ENCODE peak calls at places on chromosomes 11 and 22, in eight cellular contexts. F is AG10803, I is astrocyte of the spinal cord, R is foreskin fibroblast, W is AG09309, X is AG04450, T is PC-9, U is mucosa of descending colon. V is an unnamed sample.
A peak's percentile ranks its signal among the peaks of the same experiment; 100 is the strongest.

GRCh38 chr11:33321483-33321882 is 64.3 kb downstream of the HIPK3 start:
- DNase-seq in F (no peak), I (no peak), R (no peak), W (no peak), X (no peak), T (no peak), U (no peak), V (no peak)

GRCh38 chr11:111836766-111837165 is 34.6 kb downstream of the ALG9 start:
- DNase-seq in F (no peak), I (peak; percentile 67), R (no peak), W (no peak), X (no peak), T (no peak), U (no peak), V (no peak)

GRCh38 chr11:20601221-20601914 is 2.0 kb downstream of the SLC6A5 start:
- DNase-seq in F (no peak), I (no peak), R (no peak), W (no peak), X (no peak), T (no peak), U (no peak), V (no peak)

GRCh38 chr11:27295928-27296327 is 67.1 kb downstream of the CCDC34 start:
- DNase-seq in F (no peak), I (no peak), R (no peak), W (no peak), X (no peak), T (no peak), U (no peak), V (no peak)

GRCh38 chr22:19567383-19568009 is 43.3 kb upstream of the CLDN5 start:
- DNase-seq in F (no peak), I (no peak), R (no peak), W (no peak), X (no peak), T (no peak), U (no peak), V (no peak)

GRCh38 chr11:32949739-32950138 is 57.1 kb downstream of the QSER1 start:
- DNase-seq in F (no peak), I (no peak), R (no peak), W (no peak), X (no peak), T (no peak), U (no peak), V (no peak)

GRCh38 chr22:30040499-30041055 is 39.7 kb upstream of the HORMAD2 start:
- DNase-seq in F (no peak), I (no peak), R (no peak), W (no peak), X (no peak), T (no peak), U (no peak), V (no peak)

GRCh38 chr22:42176271-42176670 is 45.7 kb upstream of the CYP2D6 start:
- DNase-seq in F (no peak), I (no peak), R (no peak), W (no peak), X (no peak), T (no peak), U (no peak), V (no peak)

GRCh38 chr22:42910221-42910942 is 53.3 kb upstream of the ARFGAP3 start:
- DNase-seq in F (no peak), I (no peak), R (no peak), W (no peak), X (no peak), T (no peak), U (no peak), V (no peak)

GRCh38 chr22:35961480-35961902 is 67.1 kb downstream of the RBFOX2 start:
- DNase-seq in F (peak; percentile 82), I (peak; percentile 82), R (peak; percentile 84), W (no peak), X (peak; percentile 55), T (no peak), U (no peak), V (peak; percentile 65)

GRCh38 chr11:33248416-33248957 is 8.7 kb upstream of the HIPK3 start:
- DNase-seq in F (peak; percentile 86), I (no peak), R (no peak), W (peak; percentile 69), X (peak; percentile 20), T (no peak), U (no peak), V (no peak)

GRCh38 chr22:49577168-49578060 is 250.3 kb downstream of the BRD1 start:
- DNase-seq in F (no peak), I (no peak), R (no peak), W (no peak), X (no peak), T (no peak), U (no peak), V (no peak)

GRCh38 chr11:44300881-44301855 is 8.8 kb downstream of the ALX4 start:
- DNase-seq in F (peak; percentile 49), I (no peak), R (no peak), W (peak; percentile 18), X (no peak), T (peak; percentile 61), U (no peak), V (no peak)

GRCh38 chr22:42688914-42689275 is 31.8 kb downstream of the A4GALT start:
- DNase-seq in F (no peak), I (no peak), R (no peak), W (no peak), X (no peak), T (no peak), U (peak; percentile 55), V (peak; percentile 67)

GRCh38 chr11:116931206-116931953 is 94.0 kb upstream of the APOA1 start:
- DNase-seq in F (peak; percentile 43), I (no peak), R (no peak), W (no peak), X (no peak), T (peak; percentile 70), U (no peak), V (no peak)

GRCh38 chr22:42814215-42814614 is 42.9 kb downstream of the ARFGAP3 start:
- DNase-seq in F (no peak), I (no peak), R (no peak), W (no peak), X (no peak), T (no peak), U (no peak), V (no peak)

GRCh38 chr22:41302016-41302767 is 867 bp downstream of the ZC3H7B start:
- DNase-seq in F (no peak), I (no peak), R (no peak), W (no peak), X (no peak), T (no peak), U (no peak), V (no peak)

GRCh38 chr11:61718046-61718531 is 34.3 kb upstream of the MYRF start:
- DNase-seq in F (no peak), I (no peak), R (no peak), W (no peak), X (no peak), T (no peak), U (no peak), V (no peak)
- H3K4me3 ChIP-seq in F (peak overlapping the region; percentile 60), I (peak overlapping the region; percentile 42), R (peak overlapping the region; percentile 51), W (peak overlapping the region; percentile 52), X (peak overlapping the region; percentile 65), T (no peak overlapping the region), U (no peak overlapping the region), V (peak overlapping the region; percentile 24)

DNA sequence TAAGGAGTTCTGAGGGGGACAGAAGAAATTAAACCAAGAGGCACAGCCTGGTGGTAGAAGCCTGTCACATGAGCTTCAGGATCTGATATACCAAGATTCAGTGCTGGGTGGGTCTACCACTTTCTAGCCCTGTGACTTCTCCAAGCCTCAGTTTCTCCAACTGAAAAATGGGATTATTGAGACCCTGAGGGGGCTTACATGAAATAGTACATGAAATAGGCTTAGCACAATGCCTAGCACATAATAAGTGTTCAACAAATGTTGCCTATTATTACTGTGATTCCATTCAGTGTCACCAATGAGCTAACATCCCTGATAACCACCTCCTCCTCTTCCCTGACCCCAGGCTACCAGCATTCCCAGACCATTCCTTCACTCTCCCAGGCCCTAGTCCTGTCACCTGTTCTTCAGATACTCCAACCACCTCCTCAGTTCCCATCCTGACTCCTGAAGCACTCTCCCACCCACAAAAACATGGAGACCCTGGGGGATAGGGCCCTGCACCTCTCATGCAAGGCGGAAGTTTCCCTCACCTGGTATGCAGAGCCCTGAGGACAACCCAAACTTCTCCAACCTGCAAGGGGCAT is 1.8 kb downstream of the TNKS1BP1 start:
- DNase-seq in F (no peak), I (no peak), R (no peak), W (no peak), X (no peak), T (no peak), U (no peak), V (no peak)
- H3K4me3 ChIP-seq in F (peak overlapping the region; percentile 98), I (peak overlapping the region; percentile 84), R (peak overlapping the region; percentile 98), W (peak overlapping the region; percentile 90), X (peak overlapping the region; percentile 83), T (peak overlapping the region; percentile 57), U (no peak overlapping the region), V (peak overlapping the region; percentile 97)

DNA sequence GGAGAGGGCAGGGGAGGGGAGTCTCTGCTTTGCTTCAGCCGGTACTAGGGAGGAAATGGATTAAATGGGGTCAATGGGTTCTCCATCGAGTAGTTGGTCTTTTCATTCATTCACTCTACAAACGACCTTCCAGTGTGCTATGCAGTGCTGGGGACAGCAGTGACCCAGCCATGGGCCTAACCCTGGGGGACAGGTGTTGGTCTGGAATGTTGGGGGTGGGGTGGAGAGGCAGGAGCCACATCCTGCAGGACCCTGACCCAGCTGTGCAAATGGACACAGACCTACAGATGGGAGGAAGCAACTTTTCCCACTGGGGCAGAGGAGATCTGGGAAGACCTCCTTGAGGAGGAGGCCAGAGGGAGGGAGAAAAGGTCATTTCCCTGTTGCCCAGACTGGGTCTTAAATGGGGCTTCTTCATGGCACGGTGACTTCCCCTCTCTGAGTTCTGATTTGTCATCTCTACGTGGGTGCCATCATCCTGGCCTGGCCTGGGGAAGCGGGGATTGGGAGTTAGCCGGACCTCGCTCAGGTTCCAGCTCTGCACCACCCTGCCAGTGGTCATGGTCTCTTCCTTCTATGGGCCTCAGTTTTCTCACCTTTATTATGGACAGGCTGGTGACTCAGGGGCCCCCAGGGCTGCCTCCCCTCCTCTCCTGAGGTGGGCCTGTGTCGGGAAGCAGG is 2.0 kb downstream of the CYTH4 start:
- DNase-seq in F (no peak), I (no peak), R (no peak), W (no peak), X (no peak), T (no peak), U (no peak), V (no peak)
- H3K4me3 ChIP-seq in F (no peak overlapping the region), I (no peak overlapping the region), R (no peak overlapping the region), W (no peak overlapping the region), X (no peak overlapping the region), T (no peak overlapping the region), U (no peak overlapping the region), V (peak overlapping the region; percentile 21)

DNA sequence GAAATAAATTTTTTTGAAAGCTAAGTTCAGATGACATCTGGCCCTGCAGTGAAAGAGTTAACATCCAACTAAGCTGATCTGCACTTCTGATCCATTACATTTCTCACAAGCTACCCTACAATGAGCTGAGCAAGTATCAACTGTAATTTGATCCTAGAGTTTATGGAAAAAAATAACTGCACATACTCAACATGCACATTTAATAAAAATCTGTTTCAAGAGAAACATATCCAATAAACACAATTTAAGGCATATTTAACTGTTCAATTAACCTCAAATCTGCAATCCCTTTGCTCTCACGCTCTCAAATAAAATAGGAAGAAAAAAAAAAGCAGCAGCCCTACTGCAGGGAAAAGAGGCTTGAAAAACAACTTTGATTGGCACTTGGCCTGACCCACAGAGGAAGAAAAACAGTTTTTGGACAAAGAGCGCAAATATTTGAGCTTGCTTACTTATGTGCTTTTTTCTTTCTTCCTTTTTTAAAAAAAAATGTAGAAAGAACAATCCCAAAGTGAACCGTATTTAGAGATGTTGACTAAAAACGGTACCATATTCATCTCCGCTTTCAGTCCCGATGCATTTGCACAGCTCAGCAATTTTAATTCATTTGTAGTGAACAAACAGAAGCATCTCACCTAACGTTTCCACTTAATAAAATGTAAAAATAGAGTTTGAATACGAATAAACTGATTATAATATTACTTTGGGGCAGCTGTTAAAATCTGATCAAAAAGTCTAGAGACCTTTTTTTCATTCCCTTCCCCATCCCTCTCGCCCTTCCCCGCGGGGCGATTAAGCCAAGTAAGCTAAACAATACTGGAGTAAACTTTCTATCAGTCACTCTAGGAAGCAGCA is 1.6 kb downstream of the SESN3 start:
- DNase-seq in F (no peak), I (peak; percentile 55), R (peak; percentile 22), W (no peak), X (no peak), T (no peak), U (no peak), V (peak; percentile 48)
- H3K4me3 ChIP-seq in F (peak overlapping the region; percentile 72), I (peak overlapping the region; percentile 77), R (peak overlapping the region; percentile 79), W (peak overlapping the region; percentile 49), X (peak overlapping the region; percentile 59), T (peak overlapping the region; percentile 52), U (peak overlapping the region; percentile 69), V (peak overlapping the region; percentile 93)

V was measured in right cardiac atrium.